ENCODE peak calls at places on chromosomes 12 and 14, in four cellular contexts. One of them, this sample, is unnamed.

GRCh38 chr12:116376354-116377193 is 99.1 kb upstream of the MED13L start:
- DNase-seq in GM12878: no peak
- DNase-seq in K562: no peak
- DNase-seq in GM12891: no peak
- DNase-seq in this sample: no peak

GRCh38 chr12:51399893-51400292 is 8.7 kb upstream of the GALNT6 start:
- DNase-seq in GM12878: no peak
- DNase-seq in K562: no peak
- DNase-seq in GM12891: no peak
- DNase-seq in this sample: no peak

GRCh38 chr14:36507847-36508417 is 12.1 kb downstream of the NKX2-1 start:
- DNase-seq in GM12878: no peak
- DNase-seq in K562: no peak
- DNase-seq in GM12891: no peak
- DNase-seq in this sample: no peak

GRCh38 chr14:72692678-72693077 is 201.2 kb downstream of the DPF3 start:
- DNase-seq in GM12878: no peak
- DNase-seq in K562: no peak
- DNase-seq in GM12891: no peak
- DNase-seq in this sample: no peak

GRCh38 chr14:68983210-68983609 is 4.1 kb upstream of the ACTN1 start:
- DNase-seq in GM12878: no peak
- DNase-seq in GM12891: no peak
- DNase-seq in K562: no peak
- DNase-seq in this sample: no peak

GRCh38 chr12:3752096-3752709 is 706 bp downstream of the CRACR2A start:
- DNase-seq in K562: peak; percentile 41
- DNase-seq in GM12878: peak; percentile 45
- DNase-seq in GM12891: peak; percentile 72
- DNase-seq in this sample: peak; percentile 63

GRCh38 chr14:32010561-32011188 is 66.4 kb upstream of the ARHGAP5 start:
- DNase-seq in K562: peak; percentile 44
- DNase-seq in GM12878: no peak
- DNase-seq in GM12891: no peak
- DNase-seq in this sample: no peak

GRCh38 chr12:52215587-52216031 is 17.4 kb upstream of the KRT7 start:
- DNase-seq in K562: peak; percentile 49
- DNase-seq in GM12891: no peak
- DNase-seq in GM12878: no peak
- DNase-seq in this sample: no peak

GRCh38 chr12:70032076-70032475 is 207.0 kb downstream of the MYRFL start:
- DNase-seq in K562: no peak
- DNase-seq in GM12878: no peak
- DNase-seq in GM12891: no peak
- DNase-seq in this sample: no peak

GRCh38 chr12:96078281-96078761 is 42.9 kb upstream of the LTA4H start:
- DNase-seq in K562: no peak
- DNase-seq in GM12878: no peak
- DNase-seq in GM12891: no peak
- DNase-seq in this sample: no peak

GRCh38 chr14:55377236-55377635 is 34.4 kb downstream of the ATG14 start:
- DNase-seq in GM12878: no peak
- DNase-seq in GM12891: no peak
- DNase-seq in K562: no peak
- DNase-seq in this sample: no peak

GRCh38 chr12:117820216-117820907 is 148.4 kb downstream of the KSR2 start:
- DNase-seq in GM12878: no peak
- DNase-seq in GM12891: no peak
- DNase-seq in K562: no peak
- DNase-seq in this sample: no peak

GRCh38 chr14:89443002-89443660 is 26.1 kb upstream of the FOXN3 start:
- DNase-seq in GM12891: no peak
- DNase-seq in GM12878: no peak
- DNase-seq in K562: no peak
- DNase-seq in this sample: no peak

GRCh38 chr12:119694111-119694510 is 26.2 kb downstream of the PRKAB1 start:
- DNase-seq in GM12891: no peak
- DNase-seq in GM12878: no peak
- DNase-seq in K562: no peak
- DNase-seq in this sample: no peak

GRCh38 chr12:53063708-53064612 is 14.1 kb downstream of the TNS2 start:
- DNase-seq in GM12878: no peak
- DNase-seq in GM12891: no peak
- DNase-seq in K562: no peak
- DNase-seq in this sample: no peak

GRCh38 chr12:124568431-124569374 is 1.3 kb upstream of the NCOR2 start:
- DNase-seq in K562: no peak
- DNase-seq in GM12878: peak; percentile 53
- DNase-seq in GM12891: peak; percentile 67
- DNase-seq in this sample: peak; percentile 88

GRCh38 chr14:100526632-100527031 is 60.6 kb downstream of the BEGAIN start:
- DNase-seq in K562: no peak
- DNase-seq in GM12891: no peak
- DNase-seq in GM12878: no peak
- DNase-seq in this sample: no peak

GRCh38 chr12:54294914-54295566 is 5.8 kb downstream of the NFE2 start:
- DNase-seq in GM12878: no peak
- DNase-seq in GM12891: no peak
- DNase-seq in K562: no peak
- DNase-seq in this sample: no peak

GRCh38 chr14:70173569-70173968 is 15.2 kb downstream of the SLC8A3 start:
- DNase-seq in K562: no peak
- DNase-seq in GM12891: no peak
- DNase-seq in GM12878: no peak
- DNase-seq in this sample: no peak

GRCh38 chr14:106691601-106692291 is 1165.4 kb downstream of the TMEM121 start:
- DNase-seq in K562: peak; percentile 20
- DNase-seq in GM12891: peak; percentile 37
- DNase-seq in GM12878: peak; percentile 79
- DNase-seq in this sample: peak; percentile 64

GRCh38 chr14:100988411-100988900 is 84.9 kb upstream of the RTL1 start:
- DNase-seq in K562: no peak
- DNase-seq in GM12891: no peak
- DNase-seq in GM12878: peak; percentile 23
- DNase-seq in this sample: no peak

GRCh38 chr14:51883232-51883631 is 22.8 kb downstream of the GNG2 start:
- DNase-seq in GM12891: no peak
- DNase-seq in K562: no peak
- DNase-seq in GM12878: no peak
- DNase-seq in this sample: no peak

DNA sequence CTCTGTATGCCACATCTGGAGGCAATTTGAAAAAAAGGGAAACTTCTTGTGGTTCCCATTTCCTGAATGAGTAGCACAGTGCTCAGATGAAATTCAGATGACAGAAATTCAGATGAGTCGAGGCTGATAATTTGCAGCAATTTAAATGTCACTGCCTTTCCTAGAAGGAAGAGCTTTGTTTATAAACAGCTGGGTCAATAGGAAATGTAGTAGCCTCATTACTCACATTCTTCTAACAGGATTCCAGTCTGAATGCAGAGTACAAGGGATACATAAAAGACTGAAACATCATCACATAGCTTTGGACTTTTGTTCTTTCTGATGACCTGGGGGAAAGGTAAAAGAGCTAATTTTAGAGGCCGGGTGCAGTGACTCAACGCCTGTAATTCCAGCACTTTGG is 11.3 kb upstream of the DACT1 start:
- DNase-seq in K562: no peak
- DNase-seq in GM12878: no peak
- DNase-seq in GM12891: no peak
- DNase-seq in this sample: no peak
- TF ChIP-seq POLR2AphosphoS5 in K562: no peak
- TF ChIP-seq POLR2AphosphoS5 in GM12878: no peak
- TF ChIP-seq POLR2AphosphoS5 in GM12891: no peak
- TF ChIP-seq POLR2AphosphoS5 in this sample: no peak

DNA sequence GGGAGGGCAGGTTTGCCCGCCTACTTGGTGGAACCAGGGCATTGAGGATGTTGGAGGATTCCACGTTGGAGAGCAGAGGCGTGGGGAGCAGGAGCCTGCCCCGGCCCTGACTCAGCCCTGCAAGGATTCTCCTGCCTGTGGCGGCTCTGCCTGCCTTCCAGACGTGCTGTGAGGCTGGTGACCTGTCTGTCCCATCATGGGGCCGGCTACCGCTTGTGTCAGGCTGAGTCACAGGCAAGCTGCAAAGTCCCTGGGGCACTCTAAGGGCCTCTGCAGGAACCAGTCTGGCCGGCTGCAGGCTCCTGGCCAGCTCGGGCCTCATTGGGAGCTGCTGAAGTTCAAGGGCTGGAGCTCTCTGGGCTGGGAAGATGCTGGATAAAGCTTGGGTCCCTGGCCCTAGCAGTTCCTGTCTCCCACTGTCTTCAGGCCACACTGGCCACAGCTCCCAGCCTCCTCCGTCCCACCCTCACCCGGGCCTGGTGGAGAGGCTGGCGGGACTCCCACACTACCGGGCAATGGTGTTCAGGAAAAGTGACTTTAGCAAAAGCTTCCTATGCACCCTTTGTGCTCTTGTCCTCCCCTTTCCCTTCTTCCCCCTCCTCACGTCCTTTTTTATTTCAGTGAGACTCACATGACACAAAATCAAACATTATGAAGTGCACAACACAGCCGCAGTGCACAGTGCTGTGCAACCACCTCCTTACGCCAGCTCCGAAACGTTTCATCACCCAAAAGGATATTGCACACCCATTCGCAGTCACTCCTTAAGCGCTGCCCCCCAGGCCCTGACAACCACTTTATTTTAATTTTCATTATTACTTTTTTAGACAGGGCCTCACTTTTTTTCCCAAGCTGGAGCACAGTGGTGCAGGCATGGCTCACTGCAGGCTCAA is 22.0 kb upstream of the ULK1 start:
- DNase-seq in GM12891: peak; percentile 8
- DNase-seq in GM12878: no peak
- DNase-seq in K562: no peak
- DNase-seq in this sample: peak; percentile 89
- TF ChIP-seq SPI1 in GM12891: no peak
- TF ChIP-seq SPI1 in GM12878: no peak
- TF ChIP-seq SPI1 in K562: no peak
- TF ChIP-seq SPI1 in this sample: no peak

DNA sequence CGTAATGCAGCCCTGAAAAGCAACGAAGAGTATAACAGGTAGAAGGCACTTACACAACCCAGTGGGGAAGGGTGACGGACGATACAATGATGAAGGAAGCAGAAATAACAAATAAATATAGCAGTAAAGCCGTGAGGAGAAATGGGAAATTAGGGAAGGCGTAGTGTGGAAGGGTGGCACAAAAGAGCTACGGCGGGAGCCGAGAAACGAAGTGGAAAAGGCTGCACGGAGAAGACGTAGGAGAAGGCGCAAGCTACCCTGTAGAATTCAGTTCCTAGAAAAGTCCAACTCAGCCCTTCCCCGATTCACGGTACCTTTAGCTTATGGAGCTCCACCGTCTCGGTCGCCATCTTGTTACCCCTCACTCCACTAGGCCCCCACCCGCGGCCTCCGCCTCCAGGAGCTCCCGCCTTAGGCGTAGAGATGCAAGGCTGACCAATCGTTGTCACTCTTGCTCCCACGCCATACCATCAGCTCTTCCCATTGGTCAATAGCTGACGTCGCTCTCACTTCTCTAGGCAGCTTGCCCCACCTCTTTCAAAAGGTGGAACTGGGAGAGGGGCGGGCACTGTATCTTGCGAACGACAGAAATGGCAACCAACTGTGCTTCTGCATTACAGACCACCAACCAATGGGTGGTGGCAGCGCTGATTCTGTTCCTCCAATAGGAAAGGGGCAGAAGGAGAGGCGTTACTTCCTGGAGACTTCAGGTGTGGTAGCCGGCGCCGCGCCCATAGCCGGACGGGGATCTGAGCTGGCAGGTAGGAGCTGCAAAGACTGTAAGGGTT is at the start of the genes ORMDL2 and SARNP:
- DNase-seq in GM12891: peak; percentile 86
- DNase-seq in GM12878: peak; percentile 100
- DNase-seq in K562: peak; percentile 98
- DNase-seq in this sample: peak; percentile 100
- TF ChIP-seq POLR2AphosphoS5 in GM12891: peak; percentile 91
- TF ChIP-seq POLR2AphosphoS5 in GM12878: peak; percentile 87
- TF ChIP-seq POLR2AphosphoS5 in K562: peak; percentile 70
- TF ChIP-seq POLR2AphosphoS5 in this sample: peak; percentile 61

DNA sequence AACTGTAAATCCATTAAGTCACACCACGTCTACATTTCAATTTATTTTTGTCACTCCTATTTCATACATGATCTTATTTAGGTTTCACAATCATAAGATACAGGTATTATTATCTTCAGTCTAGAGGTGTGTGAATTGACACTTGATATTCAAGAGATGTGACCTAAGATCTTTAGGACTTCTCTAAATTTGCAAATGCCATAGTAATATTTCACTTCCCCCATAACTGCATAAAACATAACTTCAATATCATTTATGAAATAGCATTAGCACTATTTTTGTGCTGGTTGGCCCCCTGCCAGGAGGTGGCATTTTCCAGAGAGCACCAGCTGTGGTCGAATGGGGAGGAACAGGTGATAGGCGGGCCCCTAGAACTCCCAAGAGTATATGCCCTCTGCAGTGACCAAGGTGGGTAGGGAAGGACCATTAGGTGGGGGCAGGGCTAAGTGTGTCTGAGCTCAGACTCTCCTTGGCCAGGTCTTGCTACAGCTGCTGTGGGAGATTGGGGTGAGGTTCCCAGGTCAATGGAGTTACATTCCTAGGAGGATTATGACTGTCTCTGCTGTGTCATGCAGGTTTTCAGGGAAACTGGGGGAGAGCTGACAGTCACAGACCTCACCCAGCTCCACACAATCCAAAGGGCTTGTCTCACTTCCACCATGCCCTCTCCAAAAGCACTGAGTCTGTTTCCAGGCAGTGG is 49.2 kb upstream of the ERGIC2 start:
- DNase-seq in K562: no peak
- DNase-seq in GM12891: no peak
- DNase-seq in GM12878: no peak
- DNase-seq in this sample: no peak
- TF ChIP-seq SPI1 in K562: no peak
- TF ChIP-seq SPI1 in GM12891: no peak
- TF ChIP-seq SPI1 in GM12878: no peak
- TF ChIP-seq SPI1 in this sample: no peak

DNA sequence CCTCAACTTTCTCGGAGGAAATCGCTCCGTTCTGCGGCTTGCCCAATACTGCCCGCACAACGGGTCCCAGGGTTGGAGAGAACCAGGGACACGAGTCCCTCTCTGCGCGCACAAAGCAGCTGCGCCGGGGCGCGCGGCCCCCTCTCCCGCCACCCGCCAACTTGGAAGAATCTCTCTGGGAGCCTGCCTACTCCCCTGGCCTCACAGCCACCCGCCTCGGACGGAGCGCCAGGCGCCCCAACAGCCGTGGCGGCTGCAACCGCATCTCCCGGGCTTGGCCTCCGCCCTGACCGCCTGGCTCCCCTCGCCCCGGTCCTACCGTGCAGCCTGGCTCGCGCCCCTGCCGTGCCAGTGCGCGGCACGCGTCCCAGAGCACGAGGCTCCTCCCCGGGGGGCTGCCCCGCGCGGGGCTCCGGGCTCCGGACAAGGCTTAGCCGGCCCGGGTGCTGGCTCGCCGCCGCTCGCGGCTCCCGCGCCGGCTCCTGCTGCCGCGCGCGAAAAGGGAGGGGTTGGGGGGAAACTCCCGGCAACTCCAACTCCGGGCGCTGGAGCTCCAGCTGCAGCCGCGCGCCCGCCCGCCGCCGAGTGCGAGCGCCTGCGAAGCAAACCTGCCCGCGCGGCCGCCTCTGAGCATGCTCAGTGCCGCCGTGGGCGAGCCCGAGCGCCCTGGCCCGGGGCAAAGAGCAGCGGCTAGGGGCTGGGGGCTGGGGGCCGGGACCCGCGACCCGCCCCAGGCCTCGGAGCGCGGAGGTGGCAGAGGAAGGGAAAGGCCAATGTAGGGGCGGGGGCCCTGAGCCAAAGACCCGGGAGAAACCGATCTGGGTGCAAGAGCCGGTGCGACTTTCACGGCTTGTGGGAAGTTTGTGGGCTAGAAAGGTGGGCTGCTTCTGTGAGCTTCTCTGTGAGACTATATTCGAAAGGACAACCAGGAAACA is at the start of gene STXBP6:
- DNase-seq in GM12891: peak; percentile 22
- DNase-seq in K562: no peak
- DNase-seq in GM12878: no peak
- DNase-seq in this sample: peak; percentile 10
- TF ChIP-seq POLR2AphosphoS5 in GM12891: no peak
- TF ChIP-seq POLR2AphosphoS5 in K562: no peak
- TF ChIP-seq POLR2AphosphoS5 in GM12878: no peak
- TF ChIP-seq POLR2AphosphoS5 in this sample: no peak